ENCODE peak calls at places on chromosomes 7 and 10, in six cellular contexts. K is AML-193; Z is T-cell; M is sigmoid colon; T is stimulated activated CD8-positive, alpha-beta memory T cell treated with anti-CD3 and anti-CD28 coated beads, Interleukin-12 subunit alpha, Interleukin-12 subunit beta, amount 100 ng/mL, for 4 hours; W is skeletal muscle cell. A is an unnamed sample.
A peak's percentile ranks its signal among the peaks of the same experiment; 100 is the strongest.

GRCh38 chr7:88432321-88432720 is 125.6 kb upstream of the STEAP4 start:
- DNase-seq in K (no peak), T (no peak), Z (no peak), W (no peak), M (no peak), A (no peak)

GRCh38 chr7:88095-88926 is 104.1 kb upstream of the FAM20C start:
- DNase-seq in K (no peak), M (peak; percentile 55), W (no peak), Z (no peak), T (no peak), A (no peak)

GRCh38 chr10:17665742-17666141 is 21.8 kb downstream of the STAM start:
- DNase-seq in Z (no peak), K (no peak), M (no peak), W (peak; percentile 66), T (no peak), A (no peak)

GRCh38 chr7:102318482-102318971 is 31.9 kb downstream of the SH2B2 start:
- DNase-seq in Z (no peak), M (no peak), T (no peak), K (no peak), W (peak; percentile 58), A (no peak)

GRCh38 chr7:36129048-36129534 is 24.0 kb upstream of the EEPD1 start:
- DNase-seq in Z (no peak), K (no peak), T (no peak), W (no peak), M (no peak), A (peak; percentile 67)

GRCh38 chr7:128362670-128363069 is 1.2 kb upstream of the PRRT4 start:
- DNase-seq in W (no peak), Z (no peak), K (peak; percentile 4), T (no peak), M (no peak), A (no peak)

GRCh38 chr7:13742719-13743640 is 246.5 kb downstream of the ETV1 start:
- DNase-seq in W (peak; percentile 40), Z (no peak), K (peak; percentile 14), M (no peak), T (no peak), A (peak; percentile 27)

GRCh38 chr7:158993591-158993990 is 137.2 kb downstream of the DYNC2I1 start:
- DNase-seq in K (no peak), Z (no peak), T (no peak), W (no peak), M (peak; percentile 39), A (no peak)

GRCh38 chr10:23516530-23516929 is 77.7 kb downstream of the OTUD1 start:
- DNase-seq in W (no peak), Z (no peak), K (peak; percentile 43), M (no peak), T (no peak), A (no peak)

GRCh38 chr10:68879628-68880027 is 21.5 kb upstream of the DDX50 start:
- DNase-seq in T (no peak), K (no peak), W (no peak), Z (no peak), M (no peak), A (no peak)

GRCh38 chr10:17200035-17200884 is 1.2 kb downstream of the TRDMT1 start:
- DNase-seq in K (peak; percentile 34), Z (no peak), T (no peak), M (no peak), W (no peak), A (no peak)

GRCh38 chr10:89591796-89592271 is 53.2 kb downstream of the PANK1 start:
- DNase-seq in Z (no peak), M (no peak), W (no peak), T (no peak), K (no peak), A (no peak)

GRCh38 chr7:25894902-25895791 is 256.9 kb upstream of the NFE2L3 start:
- DNase-seq in W (no peak), T (peak; percentile 38), K (peak; percentile 54), M (peak; percentile 79), Z (peak; percentile 48), A (peak; percentile 83)

GRCh38 chr7:140229591-140230516 is 53.1 kb upstream of the KDM7A start:
- DNase-seq in Z (peak; percentile 76), W (no peak), T (peak; percentile 47), M (no peak), K (no peak), A (peak; percentile 86)

GRCh38 chr7:145064114-145064513 is 228.3 kb upstream of the TPK1 start:
- DNase-seq in T (no peak), Z (no peak), W (no peak), M (no peak), K (no peak), A (no peak)

GRCh38 chr7:101300465-101301376 is 20.9 kb downstream of the IFT22 start:
- DNase-seq in W (no peak), Z (no peak), K (no peak), T (no peak), M (no peak), A (no peak)

GRCh38 chr7:41779918-41780317 is 77.0 kb upstream of the INHBA start:
- DNase-seq in M (no peak), T (no peak), Z (no peak), W (no peak), K (peak; percentile 88), A (no peak)

GRCh38 chr10:100359529-100360150 is 12.6 kb downstream of the SCD start:
- DNase-seq in W (no peak), T (no peak), M (no peak), Z (no peak), K (no peak), A (no peak)

GRCh38 chr7:17689361-17689760 is 250.9 kb downstream of the SNX13 start:
- DNase-seq in Z (no peak), K (no peak), W (no peak), M (no peak), T (no peak), A (no peak)

GRCh38 chr10:113563306-113564088 is 10.6 kb downstream of the HABP2 start:
- DNase-seq in K (peak; percentile 41), T (peak; percentile 29), W (peak; percentile 9), M (peak; percentile 84), Z (peak; percentile 48), A (peak; percentile 84)

GRCh38 chr10:44956176-44956575 is 3.4 kb upstream of the RASSF4 start:
- DNase-seq in M (peak; percentile 34), Z (no peak), K (no peak), W (no peak), T (no peak), A (peak; percentile 13)

GRCh38 chr10:3978762-3979161 is 193.8 kb upstream of the KLF6 start:
- DNase-seq in K (no peak), W (no peak), T (no peak), M (no peak), Z (no peak), A (peak; percentile 29)

GRCh38 chr7:149196705-149197171 is 1.4 kb downstream of the ZNF282 start:
- DNase-seq in T (no peak), W (no peak), M (peak; percentile 58), Z (no peak), K (peak; percentile 9), A (peak; percentile 42)

GRCh38 chr10:97570789-97571536 is 1.6 kb upstream of the ANKRD2 start:
- DNase-seq in M (no peak), Z (no peak), K (no peak), T (no peak), W (no peak), A (no peak)

GRCh38 chr7:28981282-28981555 is 23.1 kb upstream of the TRIL start:
- DNase-seq in W (no peak), M (no peak), K (no peak), Z (no peak), T (no peak), A (no peak)

A was measured in colonic mucosa.